ENCODE peak calls at places on chromosomes 7 and 10, in eight cellular contexts. One of them, this sample, is unnamed.

GRCh38 chr10:11902646-11903045 is 79.5 kb downstream of the PROSER2 start:
- DNase-seq in naive thymus-derived CD4-positive, alpha-beta T cell: no peak
- DNase-seq in left ventricle myocardium inferior: no peak
- DNase-seq in K562: no peak
- DNase-seq in mammary epithelial cell: no peak
- DNase-seq in pancreas: no peak
- DNase-seq in uterus: no peak
- DNase-seq in endothelial cell of umbilical vein: no peak
- DNase-seq in this sample: no peak

GRCh38 chr7:602341-603141 is 82.9 kb upstream of the PDGFA start:
- DNase-seq in naive thymus-derived CD4-positive, alpha-beta T cell: no peak
- DNase-seq in left ventricle myocardium inferior: no peak
- DNase-seq in K562: peak; percentile 86
- DNase-seq in mammary epithelial cell: no peak
- DNase-seq in pancreas: no peak
- DNase-seq in uterus: no peak
- DNase-seq in endothelial cell of umbilical vein: no peak
- DNase-seq in this sample: no peak

GRCh38 chr10:97454330-97455036 is 8.5 kb downstream of the ZDHHC16 start:
- DNase-seq in naive thymus-derived CD4-positive, alpha-beta T cell: no peak
- DNase-seq in left ventricle myocardium inferior: no peak
- DNase-seq in K562: no peak
- DNase-seq in mammary epithelial cell: peak; percentile 35
- DNase-seq in pancreas: no peak
- DNase-seq in uterus: no peak
- DNase-seq in endothelial cell of umbilical vein: peak; percentile 39
- DNase-seq in this sample: peak; percentile 44

GRCh38 chr10:16735626-16736025 is 81.6 kb downstream of the RSU1 start:
- DNase-seq in naive thymus-derived CD4-positive, alpha-beta T cell: no peak
- DNase-seq in left ventricle myocardium inferior: no peak
- DNase-seq in K562: no peak
- DNase-seq in mammary epithelial cell: no peak
- DNase-seq in pancreas: no peak
- DNase-seq in uterus: no peak
- DNase-seq in endothelial cell of umbilical vein: no peak
- DNase-seq in this sample: peak; percentile 32

GRCh38 chr10:116270691-116271592 is 2.1 kb downstream of the GFRA1 start:
- DNase-seq in naive thymus-derived CD4-positive, alpha-beta T cell: no peak
- DNase-seq in left ventricle myocardium inferior: peak; percentile 60
- DNase-seq in K562: no peak
- DNase-seq in mammary epithelial cell: no peak
- DNase-seq in pancreas: no peak
- DNase-seq in uterus: no peak
- DNase-seq in endothelial cell of umbilical vein: no peak
- DNase-seq in this sample: peak; percentile 15

GRCh38 chr10:91796332-91797076 is 1.7 kb upstream of the TNKS2 start:
- DNase-seq in naive thymus-derived CD4-positive, alpha-beta T cell: peak; percentile 47
- DNase-seq in left ventricle myocardium inferior: peak; percentile 32
- DNase-seq in K562: peak; percentile 14
- DNase-seq in mammary epithelial cell: peak; percentile 40
- DNase-seq in pancreas: peak; percentile 66
- DNase-seq in uterus: peak; percentile 48
- DNase-seq in endothelial cell of umbilical vein: peak; percentile 32
- DNase-seq in this sample: no peak

GRCh38 chr7:9036080-9036479 is 602.7 kb downstream of the NXPH1 start:
- DNase-seq in naive thymus-derived CD4-positive, alpha-beta T cell: no peak
- DNase-seq in left ventricle myocardium inferior: no peak
- DNase-seq in K562: no peak
- DNase-seq in mammary epithelial cell: no peak
- DNase-seq in pancreas: no peak
- DNase-seq in uterus: no peak
- DNase-seq in endothelial cell of umbilical vein: no peak
- DNase-seq in this sample: no peak

GRCh38 chr10:16832351-16833080 is 15.3 kb upstream of the RSU1 start:
- DNase-seq in naive thymus-derived CD4-positive, alpha-beta T cell: no peak
- DNase-seq in left ventricle myocardium inferior: no peak
- DNase-seq in K562: no peak
- DNase-seq in mammary epithelial cell: peak; percentile 81
- DNase-seq in pancreas: peak; percentile 61
- DNase-seq in uterus: peak; percentile 45
- DNase-seq in endothelial cell of umbilical vein: peak; percentile 98
- DNase-seq in this sample: peak; percentile 96

GRCh38 chr10:101562231-101562630 is 25.8 kb downstream of the POLL start:
- DNase-seq in naive thymus-derived CD4-positive, alpha-beta T cell: no peak
- DNase-seq in left ventricle myocardium inferior: no peak
- DNase-seq in K562: no peak
- DNase-seq in mammary epithelial cell: no peak
- DNase-seq in pancreas: no peak
- DNase-seq in uterus: no peak
- DNase-seq in endothelial cell of umbilical vein: no peak
- DNase-seq in this sample: no peak

GRCh38 chr7:150335101-150335773 is 6.2 kb downstream of the RARRES2 start:
- DNase-seq in naive thymus-derived CD4-positive, alpha-beta T cell: no peak
- DNase-seq in left ventricle myocardium inferior: no peak
- DNase-seq in K562: peak; percentile 13
- DNase-seq in mammary epithelial cell: no peak
- DNase-seq in pancreas: peak; percentile 64
- DNase-seq in uterus: peak; percentile 76
- DNase-seq in endothelial cell of umbilical vein: no peak
- DNase-seq in this sample: peak; percentile 85

GRCh38 chr7:41134242-41134872 is 568.5 kb downstream of the INHBA start:
- DNase-seq in naive thymus-derived CD4-positive, alpha-beta T cell: no peak
- DNase-seq in left ventricle myocardium inferior: no peak
- DNase-seq in K562: no peak
- DNase-seq in mammary epithelial cell: peak; percentile 70
- DNase-seq in pancreas: no peak
- DNase-seq in uterus: no peak
- DNase-seq in endothelial cell of umbilical vein: no peak
- DNase-seq in this sample: peak; percentile 11

GRCh38 chr7:13476881-13477444 is 512.5 kb downstream of the ETV1 start:
- DNase-seq in naive thymus-derived CD4-positive, alpha-beta T cell: no peak
- DNase-seq in left ventricle myocardium inferior: no peak
- DNase-seq in K562: no peak
- DNase-seq in mammary epithelial cell: no peak
- DNase-seq in pancreas: no peak
- DNase-seq in uterus: no peak
- DNase-seq in endothelial cell of umbilical vein: no peak
- DNase-seq in this sample: peak; percentile 16

GRCh38 chr7:35549781-35550180 is 145.2 kb downstream of the HERPUD2 start:
- DNase-seq in naive thymus-derived CD4-positive, alpha-beta T cell: no peak
- DNase-seq in left ventricle myocardium inferior: no peak
- DNase-seq in K562: no peak
- DNase-seq in mammary epithelial cell: no peak
- DNase-seq in pancreas: no peak
- DNase-seq in uterus: no peak
- DNase-seq in endothelial cell of umbilical vein: no peak
- DNase-seq in this sample: no peak

GRCh38 chr7:35548291-35548690 is 146.6 kb downstream of the HERPUD2 start:
- DNase-seq in naive thymus-derived CD4-positive, alpha-beta T cell: no peak
- DNase-seq in left ventricle myocardium inferior: no peak
- DNase-seq in K562: no peak
- DNase-seq in mammary epithelial cell: no peak
- DNase-seq in pancreas: no peak
- DNase-seq in uterus: no peak
- DNase-seq in endothelial cell of umbilical vein: no peak
- DNase-seq in this sample: no peak

GRCh38 chr7:35546691-35547090 is 148.2 kb downstream of the HERPUD2 start:
- DNase-seq in naive thymus-derived CD4-positive, alpha-beta T cell: no peak
- DNase-seq in left ventricle myocardium inferior: no peak
- DNase-seq in K562: no peak
- DNase-seq in mammary epithelial cell: no peak
- DNase-seq in pancreas: no peak
- DNase-seq in uterus: no peak
- DNase-seq in endothelial cell of umbilical vein: no peak
- DNase-seq in this sample: no peak

GRCh38 chr7:35545831-35546230 is 149.1 kb downstream of the HERPUD2 start:
- DNase-seq in naive thymus-derived CD4-positive, alpha-beta T cell: no peak
- DNase-seq in left ventricle myocardium inferior: no peak
- DNase-seq in K562: no peak
- DNase-seq in mammary epithelial cell: no peak
- DNase-seq in pancreas: no peak
- DNase-seq in uterus: no peak
- DNase-seq in endothelial cell of umbilical vein: no peak
- DNase-seq in this sample: no peak

GRCh38 chr7:35544028-35544742 is 150.8 kb downstream of the HERPUD2 start:
- DNase-seq in naive thymus-derived CD4-positive, alpha-beta T cell: no peak
- DNase-seq in left ventricle myocardium inferior: no peak
- DNase-seq in K562: no peak
- DNase-seq in mammary epithelial cell: no peak
- DNase-seq in pancreas: no peak
- DNase-seq in uterus: no peak
- DNase-seq in endothelial cell of umbilical vein: no peak
- DNase-seq in this sample: no peak
- H3K4me1 ChIP-seq in naive thymus-derived CD4-positive, alpha-beta T cell: no peaks in the 10 kb centered on the region
- H3K4me1 ChIP-seq in left ventricle myocardium inferior: no peaks in the 10 kb centered on the region
- H3K4me1 ChIP-seq in K562: no peaks in the 10 kb centered on the region
- H3K4me1 ChIP-seq in mammary epithelial cell: no peaks in the 10 kb centered on the region
- H3K4me1 ChIP-seq in pancreas: no peaks in the 10 kb centered on the region
- H3K4me1 ChIP-seq in uterus: no peaks in the 10 kb centered on the region
- H3K4me1 ChIP-seq in endothelial cell of umbilical vein: no peaks in the 10 kb centered on the region
- H3K4me1 ChIP-seq in this sample: no peaks in the 10 kb centered on the region

DNA sequence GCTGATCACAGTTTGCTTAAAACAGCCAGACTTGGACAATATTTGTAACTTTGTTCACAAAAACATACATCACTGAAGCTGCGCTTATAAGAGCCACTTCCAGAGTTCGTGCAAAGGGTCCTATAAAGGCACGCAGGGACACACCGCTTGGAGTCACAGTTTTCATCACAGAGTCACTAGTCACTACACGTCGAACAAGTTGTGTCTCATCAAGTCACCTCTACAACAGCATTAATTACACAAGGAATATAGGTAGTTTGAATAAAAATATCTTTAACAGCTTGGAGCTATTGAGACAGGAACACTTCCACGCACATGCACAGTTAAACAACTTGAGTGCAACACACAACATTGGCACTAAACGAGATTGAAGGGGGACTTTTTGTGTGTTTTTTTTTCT is 2.3 kb downstream of the HOXA5 start:
- DNase-seq in naive thymus-derived CD4-positive, alpha-beta T cell: no peak
- DNase-seq in left ventricle myocardium inferior: no peak
- DNase-seq in K562: no peak
- DNase-seq in mammary epithelial cell: peak; percentile 64
- DNase-seq in pancreas: no peak
- DNase-seq in uterus: no peak
- DNase-seq in endothelial cell of umbilical vein: no peak
- DNase-seq in this sample: no peak
- H3K27me3 ChIP-seq in naive thymus-derived CD4-positive, alpha-beta T cell: peaks cover under 1% of the 10 kb centered on the region
- H3K27me3 ChIP-seq in left ventricle myocardium inferior: peaks cover 100% of the 10 kb centered on the region
- H3K27me3 ChIP-seq in K562: peaks cover 27% of the 10 kb centered on the region
- H3K27me3 ChIP-seq in mammary epithelial cell: no peaks in the 10 kb centered on the region
- H3K27me3 ChIP-seq in pancreas: peaks cover 11% of the 10 kb centered on the region
- H3K27me3 ChIP-seq in uterus: no peaks in the 10 kb centered on the region
- H3K27me3 ChIP-seq in endothelial cell of umbilical vein: no peaks in the 10 kb centered on the region
- H3K27me3 ChIP-seq in this sample: no peaks in the 10 kb centered on the region

DNA sequence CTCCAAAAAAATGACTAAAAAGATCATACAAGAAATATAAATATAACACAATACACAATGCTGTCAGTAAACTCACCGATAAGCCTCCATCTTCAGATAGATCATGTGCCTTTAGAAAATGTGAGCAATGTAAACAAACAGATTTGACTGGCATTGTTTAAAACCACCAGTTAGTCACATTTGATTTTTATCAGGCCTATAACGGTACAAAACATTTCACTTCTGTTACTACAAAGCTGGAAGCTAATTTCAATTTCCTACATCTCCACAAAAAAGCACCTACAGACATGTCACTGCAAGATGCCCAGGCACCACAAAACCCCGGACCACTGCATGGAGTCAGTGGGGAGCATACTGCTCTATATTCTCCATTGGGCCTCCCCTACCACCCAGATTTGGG is 18.9 kb downstream of the SGMS1 start:
- DNase-seq in naive thymus-derived CD4-positive, alpha-beta T cell: no peak
- DNase-seq in left ventricle myocardium inferior: no peak
- DNase-seq in K562: no peak
- DNase-seq in mammary epithelial cell: no peak
- DNase-seq in pancreas: no peak
- DNase-seq in uterus: no peak
- DNase-seq in endothelial cell of umbilical vein: peak; percentile 78
- DNase-seq in this sample: peak; percentile 51
- H3K4me1 ChIP-seq in naive thymus-derived CD4-positive, alpha-beta T cell: peaks cover 35% of the 10 kb centered on the region
- H3K4me1 ChIP-seq in left ventricle myocardium inferior: peaks cover 90% of the 10 kb centered on the region
- H3K4me1 ChIP-seq in K562: peaks cover 63% of the 10 kb centered on the region
- H3K4me1 ChIP-seq in mammary epithelial cell: peaks cover 57% of the 10 kb centered on the region
- H3K4me1 ChIP-seq in pancreas: peaks cover 50% of the 10 kb centered on the region
- H3K4me1 ChIP-seq in uterus: no peaks in the 10 kb centered on the region
- H3K4me1 ChIP-seq in endothelial cell of umbilical vein: peaks cover 33% of the 10 kb centered on the region
- H3K4me1 ChIP-seq in this sample: peaks cover 31% of the 10 kb centered on the region

GRCh38 chr7:90833443-90833842 is 237.3 kb downstream of the CDK14 start:
- DNase-seq in naive thymus-derived CD4-positive, alpha-beta T cell: no peak
- DNase-seq in left ventricle myocardium inferior: no peak
- DNase-seq in K562: no peak
- DNase-seq in mammary epithelial cell: no peak
- DNase-seq in pancreas: no peak
- DNase-seq in uterus: no peak
- DNase-seq in endothelial cell of umbilical vein: no peak
- DNase-seq in this sample: peak; percentile 46

GRCh38 chr7:90834771-90835170 is 238.7 kb downstream of the CDK14 start:
- DNase-seq in naive thymus-derived CD4-positive, alpha-beta T cell: no peak
- DNase-seq in left ventricle myocardium inferior: no peak
- DNase-seq in K562: no peak
- DNase-seq in mammary epithelial cell: no peak
- DNase-seq in pancreas: no peak
- DNase-seq in uterus: no peak
- DNase-seq in endothelial cell of umbilical vein: no peak
- DNase-seq in this sample: no peak

GRCh38 chr7:90828601-90829000 is 232.5 kb downstream of the CDK14 start:
- DNase-seq in naive thymus-derived CD4-positive, alpha-beta T cell: no peak
- DNase-seq in left ventricle myocardium inferior: no peak
- DNase-seq in K562: no peak
- DNase-seq in mammary epithelial cell: peak; percentile 71
- DNase-seq in pancreas: no peak
- DNase-seq in uterus: no peak
- DNase-seq in endothelial cell of umbilical vein: no peak
- DNase-seq in this sample: peak; percentile 17

GRCh38 chr7:90832726-90833125 is 236.6 kb downstream of the CDK14 start:
- DNase-seq in naive thymus-derived CD4-positive, alpha-beta T cell: no peak
- DNase-seq in left ventricle myocardium inferior: no peak
- DNase-seq in K562: no peak
- DNase-seq in mammary epithelial cell: no peak
- DNase-seq in pancreas: no peak
- DNase-seq in uterus: no peak
- DNase-seq in endothelial cell of umbilical vein: no peak
- DNase-seq in this sample: no peak

DNA sequence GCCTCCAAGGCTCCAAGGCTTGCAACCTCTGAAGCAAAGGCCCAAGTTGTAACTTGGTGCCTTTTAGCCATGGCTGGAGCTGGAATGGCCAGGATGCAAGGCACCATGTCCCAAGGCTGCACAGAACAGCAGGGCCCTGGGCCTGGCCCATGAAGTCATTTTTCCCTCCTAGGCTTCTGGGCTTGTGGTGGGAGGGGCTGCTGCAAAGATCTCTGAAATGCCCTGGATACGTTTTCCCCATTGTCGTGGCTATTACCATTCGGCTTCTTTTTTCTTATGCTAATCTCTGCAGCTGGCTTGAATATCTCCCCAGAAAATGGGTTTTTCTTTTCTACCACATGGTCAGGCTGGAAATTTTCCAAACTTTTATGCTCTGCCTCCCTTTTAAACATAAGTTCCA is 234.2 kb downstream of the CDK14 start:
- DNase-seq in naive thymus-derived CD4-positive, alpha-beta T cell: no peak
- DNase-seq in left ventricle myocardium inferior: no peak
- DNase-seq in K562: no peak
- DNase-seq in mammary epithelial cell: no peak
- DNase-seq in pancreas: no peak
- DNase-seq in uterus: no peak
- DNase-seq in endothelial cell of umbilical vein: no peak
- DNase-seq in this sample: no peak
- H3K27me3 ChIP-seq in naive thymus-derived CD4-positive, alpha-beta T cell: no peaks in the 10 kb centered on the region
- H3K27me3 ChIP-seq in left ventricle myocardium inferior: no peaks in the 10 kb centered on the region
- H3K27me3 ChIP-seq in K562: no peaks in the 10 kb centered on the region
- H3K27me3 ChIP-seq in mammary epithelial cell: no peaks in the 10 kb centered on the region
- H3K27me3 ChIP-seq in pancreas: no peaks in the 10 kb centered on the region
- H3K27me3 ChIP-seq in uterus: no peaks in the 10 kb centered on the region
- H3K27me3 ChIP-seq in endothelial cell of umbilical vein: no peaks in the 10 kb centered on the region
- H3K27me3 ChIP-seq in this sample: no peaks in the 10 kb centered on the region